ENCODE peak calls at places on chromosomes 6 and 20, in four cellular contexts. O is Panc1, E is cardiac muscle cell, A is heart right ventricle. M is an unnamed sample.

GRCh38 chr20:297925-298754 is 770 bp downstream of the ZCCHC3 start:
- DNase-seq in E (peak), O (no peak), A (peak), M (no peak)

GRCh38 chr20:32987044-32987825 is 17.0 kb downstream of the SUN5 start:
- DNase-seq in O (no peak), A (no peak), E (no peak), M (no peak)

GRCh38 chr6:140897349-140897748 is 1235.4 kb upstream of the GJE1 start:
- DNase-seq in E (no peak), O (no peak), A (no peak), M (no peak)

GRCh38 chr6:6515691-6516607 is 72.6 kb upstream of the LY86 start:
- DNase-seq in E (no peak), O (no peak), A (no peak), M (no peak)

GRCh38 chr6:89941031-89941775 is 46.9 kb downstream of the GJA10 start:
- DNase-seq in E (peak), O (no peak), A (no peak), M (peak)

GRCh38 chr6:120608826-120609225 is 725.5 kb downstream of the TBC1D32 start:
- DNase-seq in O (no peak), A (no peak), E (no peak), M (no peak)

GRCh38 chr6:14984454-14984853 is 261.4 kb upstream of the JARID2 start:
- DNase-seq in A (peak), E (peak), O (no peak), M (no peak)

GRCh38 chr6:125129354-125129753 is 24.2 kb upstream of the TPD52L1 start:
- DNase-seq in A (no peak), O (no peak), E (no peak), M (no peak)

GRCh38 chr20:21995461-21995860 is 290.0 kb downstream of the PAX1 start:
- DNase-seq in E (no peak), O (no peak), A (no peak), M (no peak)

GRCh38 chr20:23074052-23074451 is 12.1 kb downstream of the CD93 start:
- DNase-seq in A (no peak), E (no peak), O (no peak), M (no peak)

GRCh38 chr6:52390361-52390727 is 28.4 kb downstream of the PAQR8 start:
- DNase-seq in O (no peak), E (peak), A (no peak), M (no peak)

GRCh38 chr6:683742-684440 is 9.0 kb downstream of the EXOC2 start:
- DNase-seq in A (no peak), E (peak), O (no peak), M (no peak)

GRCh38 chr6:135182120-135182992 is 1.2 kb downstream of the MYB start:
- DNase-seq in A (no peak), O (no peak), E (peak), M (no peak)

GRCh38 chr6:37126961-37127360 is 43.0 kb upstream of the PIM1 start:
- DNase-seq in O (no peak), E (no peak), A (no peak), M (no peak)

GRCh38 chr6:166739655-166740318 is 112.7 kb upstream of the RPS6KA2 start:
- DNase-seq in O (no peak), A (no peak), E (no peak), M (no peak)

GRCh38 chr20:41287327-41287726 is 30.2 kb downstream of the ZHX3 start:
- DNase-seq in O (no peak), E (peak), A (no peak), M (no peak)

GRCh38 chr6:80165143-80165542 is 58.7 kb downstream of the BCKDHB start:
- DNase-seq in E (peak), O (no peak), A (no peak), M (no peak)

GRCh38 chr6:144849920-144850319 is 564.8 kb downstream of the UTRN start:
- DNase-seq in A (no peak), O (no peak), E (no peak), M (no peak)

GRCh38 chr6:145283856-145284255 is 451.5 kb downstream of the EPM2A start:
- DNase-seq in O (no peak), A (no peak), E (no peak), M (no peak)

GRCh38 chr20:48787861-48788375 is 39.9 kb downstream of the PREX1 start:
- DNase-seq in O (no peak), E (peak), A (no peak), M (no peak)

GRCh38 chr6:7000825-7001777 is 106.7 kb upstream of the RREB1 start:
- DNase-seq in E (no peak), O (no peak), A (no peak), M (no peak)

GRCh38 chr6:44828780-44829179 is 441.3 kb downstream of the CDC5L start:
- DNase-seq in A (no peak), E (no peak), O (no peak), M (no peak)

GRCh38 chr6:21109421-21110178 is 484.0 kb upstream of the SOX4 start:
- DNase-seq in A (no peak), O (peak), E (peak), M (no peak)

GRCh38 chr6:82248233-82248735 is 740 bp upstream of the IBTK start:
- DNase-seq in A (no peak), O (peak), E (peak), M (no peak)

GRCh38 chr6:36024154-36024760 is at the start of gene SLC26A8:
- DNase-seq in A (no peak), O (no peak), E (no peak), M (no peak)

GRCh38 chr6:51203504-51203903 is 384.8 kb downstream of the TFAP2B start:
- DNase-seq in E (no peak), O (no peak), A (no peak), M (no peak)

GRCh38 chr6:123913858-123914257 is 110.2 kb downstream of the NKAIN2 start:
- DNase-seq in E (no peak), O (no peak), A (no peak), M (no peak)

GRCh38 chr20:14334306-14334930 is 3.0 kb downstream of the FLRT3 start:
- DNase-seq in E (peak), O (no peak), A (no peak), M (peak)

GRCh38 chr6:38796006-38796405 is 80.9 kb downstream of the DNAH8 start:
- DNase-seq in A (no peak), E (no peak), O (no peak), M (no peak)

GRCh38 chr20:57998981-57999464 is 229.4 kb downstream of the ANKRD60 start:
- DNase-seq in O (no peak), E (no peak), A (no peak), M (no peak)

DNA sequence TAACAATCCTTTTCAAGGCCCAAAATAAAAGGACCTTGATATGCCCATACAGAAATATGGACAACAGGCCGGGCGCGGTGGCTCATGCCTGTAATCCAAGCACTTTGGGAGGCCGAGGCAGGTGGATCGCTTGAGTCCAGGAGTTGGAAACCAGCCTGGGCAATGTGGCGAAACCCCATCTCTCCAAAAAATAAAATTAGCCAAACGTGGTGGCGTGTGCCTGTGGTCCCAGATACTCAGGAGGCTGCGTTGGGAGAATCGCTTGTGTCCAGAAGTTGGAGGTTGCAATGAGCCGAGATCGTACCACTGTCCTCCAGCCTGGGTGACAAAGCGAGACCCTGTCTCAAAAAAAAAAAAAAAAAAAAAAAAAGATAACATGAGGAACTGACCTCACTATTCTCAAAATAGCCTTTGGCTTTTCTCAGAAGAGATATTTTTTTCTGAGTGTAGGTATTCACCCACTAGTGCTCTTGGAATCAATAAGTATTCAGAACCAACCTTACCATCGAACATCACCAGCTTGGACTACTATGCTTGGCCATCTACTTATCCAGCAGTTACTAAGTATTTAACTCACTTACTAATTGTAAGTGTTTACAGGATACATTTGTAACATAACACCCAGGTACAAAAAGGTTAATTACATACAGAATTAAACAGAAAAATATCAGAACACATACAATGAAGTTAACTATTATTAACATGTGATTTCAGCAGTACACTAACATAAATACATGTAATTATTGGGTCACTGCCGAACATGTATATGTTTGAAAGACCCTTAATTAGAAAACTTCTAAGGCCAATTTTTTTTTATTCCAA is 99.2 kb downstream of the OR2B2 start:
- DNase-seq in A (no peak), E (no peak), O (no peak), M (no peak)
- H3K27ac ChIP-seq in A (no peak), E (no peak), O (peak), M (no peak)

GRCh38 chr6:2794171-2794730 is 29.1 kb downstream of the WRNIP1 start:
- DNase-seq in A (no peak), E (no peak), O (no peak), M (no peak)

GRCh38 chr6:2791124-2792050 is 26.2 kb downstream of the WRNIP1 start:
- DNase-seq in O (peak), A (peak), E (peak), M (no peak)

GRCh38 chr6:2790588-2790987 is 25.4 kb downstream of the WRNIP1 start:
- DNase-seq in A (no peak), O (no peak), E (peak), M (no peak)

GRCh38 chr6:2793491-2794151 is 28.4 kb downstream of the WRNIP1 start:
- DNase-seq in A (no peak), E (no peak), O (no peak), M (no peak)

DNA sequence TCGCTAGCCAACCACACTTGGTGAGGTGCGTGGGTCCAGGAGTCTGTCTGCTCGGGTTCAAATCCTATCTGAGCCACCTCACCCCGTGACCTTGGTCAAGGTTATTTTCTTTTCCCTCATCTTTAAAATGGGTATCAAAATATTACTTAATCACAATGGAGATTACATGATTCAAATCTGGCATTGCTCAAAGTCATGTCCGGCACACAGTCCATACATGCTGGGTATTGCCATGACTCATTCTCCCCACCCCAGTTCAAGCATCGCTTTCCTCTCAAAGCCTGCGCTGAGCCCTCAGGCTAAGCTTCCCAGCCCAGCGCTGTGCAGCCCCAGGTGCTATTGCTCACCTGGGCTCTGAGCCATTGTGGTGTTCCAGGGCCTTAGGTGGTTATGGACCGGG is 27.1 kb downstream of the WRNIP1 start:
- DNase-seq in O (no peak), A (no peak), E (peak), M (no peak)
- H3K27ac ChIP-seq in O (no peak), A (peak), E (no peak), M (no peak)

GRCh38 chr6:122665929-122666328 is 55.7 kb downstream of the PKIB start:
- DNase-seq in E (no peak), O (no peak), A (no peak), M (no peak)
- H3K27ac ChIP-seq in E (no peak), O (no peak), A (no peak), M (no peak)

GRCh38 chr6:34285571-34285970 is 36.8 kb upstream of the SMIM29 start:
- DNase-seq in E (no peak), A (no peak), O (no peak), M (no peak)
- H3K27ac ChIP-seq in E (no peak), A (peak), O (no peak), M (peak)